ENCODE peak calls at places on chromosomes 16 and 17, in five cellular contexts. U is anterior cingulate cortex, V is lung, E is non-pigmented ciliary epithelial cell, W is EL. K is an unnamed sample.
A peak's percentile ranks its signal among the peaks of the same experiment; 100 is the strongest.

GRCh38 chr16:782263-782662 is 5.9 kb downstream of the RPUSD1 start:
- DNase-seq in U (no peak), V (no peak), E (no peak), W (no peak), K (no peak)

GRCh38 chr17:44279586-44280344 is 11.8 kb upstream of the SLC4A1 start:
- DNase-seq in U (peak; percentile 40), V (peak; percentile 57), E (peak; percentile 31), W (peak; percentile 94), K (peak; percentile 64)

GRCh38 chr17:77869665-77870132 is 88.8 kb upstream of the TNRC6C start:
- DNase-seq in U (no peak), V (peak; percentile 42), E (no peak), W (no peak), K (no peak)

GRCh38 chr16:68247932-68248331 is 2.8 kb downstream of the PLA2G15 start:
- DNase-seq in U (no peak), V (no peak), E (no peak), W (no peak), K (no peak)

GRCh38 chr16:57533366-57533617 is 3.1 kb downstream of the CCDC102A start:
- DNase-seq in U (no peak), V (no peak), E (no peak), W (no peak), K (peak; percentile 43)

GRCh38 chr17:50129303-50129945 is 536 bp downstream of the SAMD14 start:
- DNase-seq in U (no peak), V (no peak), E (no peak), W (peak; percentile 59), K (no peak)

GRCh38 chr16:30484887-30485286 is 12.3 kb downstream of the ITGAL start:
- DNase-seq in U (no peak), V (no peak), E (no peak), W (no peak), K (no peak)

GRCh38 chr17:20095366-20096080 is 86.4 kb downstream of the SPECC1 start:
- DNase-seq in U (peak; percentile 79), V (no peak), E (no peak), W (peak; percentile 54), K (peak; percentile 63)

GRCh38 chr17:65514082-65514481 is 47.4 kb downstream of the AXIN2 start:
- DNase-seq in U (peak; percentile 59), V (no peak), E (peak; percentile 58), W (peak; percentile 84), K (no peak)

GRCh38 chr17:79223953-79224352 is 149.3 kb downstream of the ENGASE start:
- DNase-seq in U (no peak), V (no peak), E (no peak), W (no peak), K (no peak)

GRCh38 chr17:45132569-45133463 is 501 bp upstream of the PLCD3 start:
- DNase-seq in U (peak; percentile 81), V (peak; percentile 80), E (no peak), W (peak; percentile 85), K (peak; percentile 89)

GRCh38 chr16:2471016-2471652 is at the start of gene NTN3:
- DNase-seq in U (no peak), V (no peak), E (no peak), W (no peak), K (no peak)

GRCh38 chr16:86375370-86375769 is 135.0 kb upstream of the FOXF1 start:
- DNase-seq in U (no peak), V (no peak), E (peak; percentile 84), W (peak; percentile 81), K (no peak)

GRCh38 chr16:22071352-22071923 is 20.9 kb upstream of the VWA3A start:
- DNase-seq in U (no peak), V (no peak), E (no peak), W (no peak), K (no peak)

GRCh38 chr17:29358421-29358820 is 31.7 kb upstream of the TAOK1 start:
- DNase-seq in U (no peak), V (no peak), E (no peak), W (peak; percentile 30), K (no peak)

GRCh38 chr16:17832738-17833137 is 362.0 kb upstream of the XYLT1 start:
- DNase-seq in U (no peak), V (no peak), E (no peak), W (no peak), K (no peak)

GRCh38 chr16:72827907-72828306 is 220.0 kb downstream of the ZFHX3 start:
- DNase-seq in U (no peak), V (no peak), E (no peak), W (no peak), K (no peak)

GRCh38 chr17:21210411-21211076 is 3.4 kb downstream of the TMEM11 start:
- DNase-seq in U (no peak), V (no peak), E (no peak), W (no peak), K (no peak)

GRCh38 chr17:17681744-17682292 is 560 bp downstream of the RAI1 start:
- DNase-seq in U (no peak), V (no peak), E (no peak), W (peak; percentile 39), K (no peak)

GRCh38 chr16:19291459-19291858 is 5.9 kb downstream of the CLEC19A start:
- DNase-seq in U (peak; percentile 73), V (no peak), E (no peak), W (no peak), K (no peak)

GRCh38 chr16:19744670-19745069 is 26.6 kb downstream of the IQCK start:
- DNase-seq in U (no peak), V (no peak), E (no peak), W (no peak), K (no peak)

GRCh38 chr17:44203731-44204452 is 4.2 kb upstream of the ATXN7L3 start:
- DNase-seq in U (no peak), V (peak; percentile 53), E (no peak), W (peak; percentile 54), K (no peak)

GRCh38 chr16:55494994-55495421 is 13.9 kb upstream of the LPCAT2 start:
- DNase-seq in U (peak; percentile 55), V (peak; percentile 43), E (peak; percentile 78), W (peak; percentile 86), K (peak; percentile 66)